ENCODE peak calls at places on chromosome 20, in six cellular contexts. D, G, V, M, A and C are unnamed samples.
A peak's percentile ranks its signal among the peaks of the same experiment; 100 is the strongest.

GRCh38 chr20:10696650-10697049 is 22.9 kb upstream of the JAG1 start:
- DNase-seq in G (peak; percentile 53), D (no peak), V (no peak), M (no peak), A (no peak), C (no peak)

GRCh38 chr20:36261389-36262105 is 25.3 kb downstream of the AAR2 start:
- DNase-seq in A (peak; percentile 10), G (no peak), V (no peak), D (no peak), M (no peak), C (no peak)

GRCh38 chr20:54103762-54104600 is 33.6 kb upstream of the BCAS1 start:
- DNase-seq in M (no peak), A (no peak), D (no peak), V (no peak), G (no peak), C (no peak)

GRCh38 chr20:11214281-11214680 is 540.5 kb upstream of the JAG1 start:
- DNase-seq in D (no peak), M (no peak), G (no peak), V (no peak), A (no peak), C (peak; percentile 6)

GRCh38 chr20:36120241-36120640 is 34.3 kb upstream of the EPB41L1 start:
- DNase-seq in D (no peak), A (no peak), M (no peak), V (no peak), G (no peak), C (no peak)

GRCh38 chr20:4844766-4845465 is 123.2 kb downstream of the PRND start:
- DNase-seq in D (peak; percentile 7), G (no peak), M (no peak), A (no peak), V (no peak), C (no peak)

GRCh38 chr20:50309280-50309763 is 118.7 kb downstream of the CEBPB start:
- DNase-seq in M (no peak), D (no peak), A (no peak), V (peak; percentile 57), G (no peak), C (peak; percentile 60)

GRCh38 chr20:17664025-17664638 is 17.9 kb downstream of the RRBP1 start:
- DNase-seq in V (peak; percentile 43), A (no peak), G (no peak), D (no peak), M (no peak), C (peak; percentile 46)

GRCh38 chr20:57826731-57827287 is 117.0 kb upstream of the PMEPA1 start:
- DNase-seq in G (no peak), A (no peak), V (no peak), M (no peak), D (no peak), C (no peak)

GRCh38 chr20:10662151-10662550 is 11.6 kb downstream of the JAG1 start:
- DNase-seq in A (no peak), D (no peak), M (no peak), G (no peak), V (no peak), C (no peak)

GRCh38 chr20:36313476-36313875 is 7.3 kb downstream of the DLGAP4 start:
- DNase-seq in V (no peak), D (no peak), A (peak; percentile 21), M (no peak), G (no peak), C (no peak)

GRCh38 chr20:57223648-57224489 is 42.6 kb downstream of the BMP7 start:
- DNase-seq in V (no peak), M (no peak), A (peak; percentile 79), G (no peak), D (no peak), C (peak; percentile 10)

GRCh38 chr20:18666803-18667460 is 79.1 kb downstream of the DTD1 start:
- DNase-seq in G (no peak), M (no peak), V (no peak), D (no peak), A (no peak), C (no peak)

GRCh38 chr20:53408728-53409157 is 184.9 kb downstream of the ZNF217 start:
- DNase-seq in G (no peak), V (no peak), D (no peak), A (no peak), M (peak; percentile 3), C (no peak)

GRCh38 chr20:47559141-47559540 is 57.5 kb downstream of the NCOA3 start:
- DNase-seq in A (no peak), M (no peak), V (no peak), D (no peak), G (no peak), C (no peak)

GRCh38 chr20:2131366-2131765 is 29.7 kb downstream of the STK35 start:
- DNase-seq in D (no peak), V (peak; percentile 86), A (no peak), G (no peak), M (no peak), C (peak; percentile 81)

GRCh38 chr20:16518068-16518783 is 55.0 kb downstream of the KIF16B start:
- DNase-seq in D (no peak), G (peak; percentile 47), V (peak; percentile 14), M (no peak), A (no peak), C (peak; percentile 10)

GRCh38 chr20:5268449-5268848 is 48.3 kb downstream of the PROKR2 start:
- DNase-seq in G (no peak), V (no peak), D (no peak), A (no peak), M (no peak), C (no peak)

GRCh38 chr20:9244811-9245210 is 175.9 kb downstream of the PLCB4 start:
- DNase-seq in G (no peak), V (no peak), M (no peak), D (no peak), A (no peak), C (no peak)

GRCh38 chr20:29689411-29690225 is 1567.8 kb upstream of the DEFB115 start:
- DNase-seq in G (no peak), A (peak; percentile 41), M (no peak), D (no peak), V (no peak), C (no peak)

GRCh38 chr20:48455606-48456360 is 372.0 kb downstream of the PREX1 start:
- DNase-seq in D (no peak), A (no peak), G (no peak), V (no peak), M (no peak), C (no peak)

DNA sequence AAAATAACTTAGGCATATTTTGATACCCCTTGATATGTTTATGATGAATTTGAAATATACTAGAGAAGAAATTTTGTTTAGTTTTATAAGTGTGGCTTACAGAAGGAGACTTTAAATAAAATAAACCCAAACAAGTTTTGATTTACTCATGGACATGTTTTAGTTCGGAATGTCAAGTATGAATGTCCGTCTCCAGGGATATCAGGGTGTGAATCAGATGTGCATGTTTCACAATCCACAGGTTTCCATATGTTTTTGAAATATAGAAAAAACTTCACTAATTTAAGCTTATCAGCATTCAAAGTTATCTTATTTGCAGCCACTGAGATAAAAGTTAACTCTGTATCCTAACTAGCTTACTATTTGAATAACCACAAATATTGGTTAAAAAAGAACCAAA is 51.5 kb downstream of the PLCB1 start:
- DNase-seq in M (peak; percentile 11), D (no peak), A (no peak), G (no peak), V (peak; percentile 32), C (peak; percentile 13)
- H3K4me3 ChIP-seq in M (no peak overlapping the region), D (no peak overlapping the region), A (no peak overlapping the region), G (no peak overlapping the region), V (no peak overlapping the region), C (no peak overlapping the region)

GRCh38 chr20:46031701-46032254 is 2.8 kb downstream of the SLC12A5 start:
- DNase-seq in V (no peak), D (no peak), A (no peak), M (no peak), G (peak; percentile 49), C (no peak)
- H3K4me3 ChIP-seq in V (peak overlapping the region; percentile 28), D (no peak overlapping the region), A (no peak overlapping the region), M (peak overlapping the region; percentile 27), G (no peak overlapping the region), C (no peak overlapping the region)

GRCh38 chr20:19883501-19883900 is 125.4 kb downstream of the RIN2 start:
- DNase-seq in M (no peak), D (no peak), V (no peak), G (no peak), A (no peak), C (no peak)

GRCh38 chr20:19881080-19881840 is 123.2 kb downstream of the RIN2 start:
- DNase-seq in G (no peak), A (no peak), D (no peak), M (no peak), V (no peak), C (no peak)

GRCh38 chr20:19882446-19882845 is 124.4 kb downstream of the RIN2 start:
- DNase-seq in D (no peak), M (no peak), V (no peak), G (no peak), A (no peak), C (no peak)

GRCh38 chr20:19881990-19882389 is 123.9 kb downstream of the RIN2 start:
- DNase-seq in A (no peak), M (no peak), G (no peak), V (no peak), D (no peak), C (no peak)

DNA sequence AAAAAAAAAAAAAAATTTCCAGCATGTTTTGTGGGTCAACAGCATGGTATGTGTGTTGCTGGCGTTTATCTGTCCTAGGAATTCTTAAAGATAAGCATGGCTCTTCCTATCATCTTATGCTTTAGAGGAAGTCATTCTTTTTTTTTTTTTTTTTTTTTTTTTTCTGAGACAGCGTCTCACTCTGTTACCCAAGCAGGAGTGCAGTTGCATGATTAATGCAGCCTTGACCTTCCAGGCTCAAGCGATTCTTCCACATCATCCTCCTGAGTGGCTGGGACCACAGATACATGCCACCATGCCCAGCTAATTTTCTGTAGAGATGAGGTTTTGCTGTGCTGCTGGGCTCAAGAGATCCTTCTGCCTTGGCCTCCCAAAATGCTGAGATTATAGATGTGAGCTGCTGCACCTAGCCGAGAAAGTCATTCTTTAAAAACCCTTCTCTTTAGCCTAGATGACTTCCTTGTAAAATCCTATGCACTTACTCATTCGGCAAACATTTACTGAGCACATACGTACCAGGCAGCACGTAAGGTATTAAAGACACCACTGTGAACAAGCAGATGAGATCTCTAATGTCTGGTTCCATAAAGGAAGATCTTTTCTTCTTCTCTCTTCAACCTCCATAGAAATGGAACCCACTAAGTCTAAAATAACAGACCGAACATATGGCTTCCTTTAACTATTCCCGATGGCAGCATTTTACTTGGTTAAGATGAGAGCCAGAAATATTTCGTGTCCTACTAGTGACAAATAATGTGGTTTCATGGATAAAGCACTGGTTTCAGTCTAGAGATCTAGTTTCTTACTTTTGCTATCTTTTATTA is 122.4 kb downstream of the RIN2 start:
- DNase-seq in D (no peak), A (no peak), V (peak; percentile 84), M (no peak), G (no peak), C (peak; percentile 81)
- H3K4me3 ChIP-seq in D (no peak overlapping the region), A (no peak overlapping the region), V (no peak overlapping the region), M (no peak overlapping the region), G (no peak overlapping the region), C (peak overlapping the region; percentile 37)

GRCh38 chr20:22672191-22672590 is 87.8 kb upstream of the FOXA2 start:
- DNase-seq in M (no peak), V (no peak), D (no peak), A (no peak), G (no peak), C (no peak)

GRCh38 chr20:22675337-22675736 is 91.0 kb upstream of the FOXA2 start:
- DNase-seq in G (no peak), A (no peak), M (no peak), D (no peak), V (no peak), C (no peak)

GRCh38 chr20:22678678-22679077 is 94.3 kb upstream of the FOXA2 start:
- DNase-seq in G (no peak), D (no peak), M (no peak), V (no peak), A (no peak), C (no peak)

GRCh38 chr20:22679197-22679596 is 94.8 kb upstream of the FOXA2 start:
- DNase-seq in G (no peak), V (no peak), A (no peak), D (no peak), M (no peak), C (no peak)

GRCh38 chr20:22673467-22673866 is 89.1 kb upstream of the FOXA2 start:
- DNase-seq in V (no peak), M (no peak), A (no peak), G (peak; percentile 34), D (no peak), C (no peak)
- H3K4me3 ChIP-seq in V (no peak overlapping the region), M (no peak overlapping the region), A (no peak overlapping the region), G (no peak overlapping the region), D (no peak overlapping the region), C (no peak overlapping the region)